ENCODE peak calls at places on chromosome 2, in seven cellular contexts. L is GDM1; V is activated CD8-positive, alpha-beta memory T cell treated with anti-CD3 and anti-CD28 coated beads, Interleukin-2, amount 10 ng/mL, durations not matched to agents 7 days and 5 days; E is GM04504; J is WTC11; H is left cardiac atrium; S is Peyer's patch. R is an unnamed sample.

GRCh38 chr2:9286553-9287399 is 80.2 kb downstream of the ASAP2 start:
- DNase-seq in L (no peak), J (no peak), H (no peak), V (no peak), E (peak; percentile 59), S (no peak), R (no peak)

GRCh38 chr2:239536186-239536585 is 135.4 kb upstream of the HDAC4 start:
- DNase-seq in H (no peak), E (no peak), S (no peak), L (no peak), V (no peak), J (no peak), R (no peak)

GRCh38 chr2:73284296-73285161 is at the start of gene FBXO41:
- DNase-seq in J (peak; percentile 86), E (no peak), L (peak; percentile 73), V (peak; percentile 87), H (no peak), S (peak; percentile 87), R (no peak)

GRCh38 chr2:109339519-109339991 is 210.6 kb downstream of the SH3RF3 start:
- DNase-seq in H (no peak), S (no peak), E (peak; percentile 68), L (no peak), J (no peak), V (peak; percentile 14), R (peak; percentile 42)

GRCh38 chr2:28507806-28508764 is 12.2 kb downstream of the PLB1 start:
- DNase-seq in S (peak; percentile 9), H (no peak), L (no peak), V (peak; percentile 83), J (no peak), E (no peak), R (no peak)

GRCh38 chr2:15010346-15010745 is 377.8 kb downstream of the LRATD1 start:
- DNase-seq in E (no peak), J (no peak), V (no peak), S (no peak), L (no peak), H (no peak), R (no peak)

GRCh38 chr2:168278424-168278888 is 31.1 kb upstream of the STK39 start:
- DNase-seq in S (no peak), V (no peak), L (no peak), H (no peak), J (no peak), E (peak; percentile 27), R (no peak)

GRCh38 chr2:179741317-179741716 is 120.1 kb downstream of the ZNF385B start:
- DNase-seq in V (no peak), S (no peak), H (no peak), E (no peak), J (no peak), L (no peak), R (no peak)